ENCODE peak calls at places on chromosomes 16 and 17, in six cellular contexts. A is fibroblast of lung, E is neural progenitor cell, D is IMR-90, V is mammary epithelial cell, T is colonic mucosa. Z is an unnamed sample.

GRCh38 chr17:1298616-1299015 is 19.2 kb downstream of the TRARG1 start:
- DNase-seq in E (peak; percentile 73), D (no peak), T (no peak), V (no peak), A (no peak), Z (peak; percentile 38)

GRCh38 chr17:6172642-6173330 is 102.6 kb downstream of the WSCD1 start:
- DNase-seq in T (no peak), E (peak; percentile 90), A (no peak), V (no peak), D (no peak), Z (no peak)

GRCh38 chr17:80899402-80900268 is 92.0 kb upstream of the CHMP6 start:
- DNase-seq in E (peak; percentile 51), V (peak; percentile 12), D (peak; percentile 16), A (peak; percentile 37), T (no peak), Z (peak; percentile 61)

GRCh38 chr17:6713130-6713917 is at the start of gene SLC13A5:
- DNase-seq in T (no peak), D (no peak), E (peak; percentile 93), V (peak; percentile 11), A (peak; percentile 4), Z (peak; percentile 36)

GRCh38 chr17:69909389-69909788 is 165.6 kb upstream of the KCNJ16 start:
- DNase-seq in D (no peak), V (peak; percentile 32), T (no peak), E (no peak), A (no peak), Z (no peak)

GRCh38 chr17:19242323-19242722 is 5.2 kb downstream of the EPN2 start:
- DNase-seq in A (no peak), D (no peak), T (no peak), E (no peak), V (peak; percentile 51), Z (no peak)

GRCh38 chr17:82639628-82640027 is 8.6 kb downstream of the WDR45B start:
- DNase-seq in E (no peak), A (no peak), V (no peak), D (no peak), T (no peak), Z (no peak)

GRCh38 chr17:18877104-18877503 is 19.2 kb downstream of the PRPSAP2 start:
- DNase-seq in E (no peak), D (peak; percentile 50), A (no peak), V (peak; percentile 43), T (no peak), Z (no peak)

GRCh38 chr17:7429722-7430121 is 1.1 kb downstream of the SPEM3 start:
- DNase-seq in E (no peak), V (no peak), T (no peak), D (no peak), A (no peak), Z (no peak)

GRCh38 chr17:79249945-79250521 is 175.4 kb downstream of the ENGASE start:
- DNase-seq in E (no peak), A (no peak), D (no peak), T (no peak), V (no peak), Z (no peak)

GRCh38 chr16:14566599-14566998 is 63.5 kb downstream of the PARN start:
- DNase-seq in T (no peak), D (no peak), A (no peak), E (no peak), V (no peak), Z (no peak)

GRCh38 chr17:65750166-65750565 is 188.7 kb upstream of the AXIN2 start:
- DNase-seq in T (no peak), A (peak; percentile 15), D (no peak), E (no peak), V (peak; percentile 8), Z (no peak)

GRCh38 chr16:55176901-55177300 is 147.1 kb upstream of the IRX6 start:
- DNase-seq in T (no peak), D (no peak), V (no peak), A (no peak), E (no peak), Z (no peak)

GRCh38 chr17:29617125-29617480 is 5.6 kb downstream of the CORO6 start:
- DNase-seq in D (peak; percentile 38), A (peak; percentile 79), V (no peak), E (peak; percentile 87), T (peak; percentile 92), Z (no peak)

GRCh38 chr16:55039931-55040330 is 109.3 kb downstream of the IRX5 start:
- DNase-seq in T (no peak), E (no peak), A (no peak), V (no peak), D (no peak), Z (no peak)

GRCh38 chr17:7549401-7550055 is 670 bp downstream of the TNFSF12 start:
- DNase-seq in A (no peak), D (no peak), V (no peak), E (no peak), T (peak; percentile 57), Z (no peak)

GRCh38 chr16:20901441-20902112 is 1.0 kb downstream of the LYRM1 start:
- DNase-seq in A (peak; percentile 66), D (peak; percentile 54), T (peak; percentile 65), E (peak; percentile 54), V (peak; percentile 75), Z (peak; percentile 80)

GRCh38 chr17:39612935-39613465 is 5.3 kb upstream of the NEUROD2 start:
- DNase-seq in T (no peak), V (no peak), A (no peak), E (no peak), D (no peak), Z (no peak)

GRCh38 chr16:5504028-5504758 is 406.6 kb upstream of the EEF2KMT start:
- DNase-seq in A (no peak), D (no peak), V (no peak), E (no peak), T (no peak), Z (no peak)

GRCh38 chr16:27208081-27208692 is 4.9 kb downstream of the KDM8 start:
- DNase-seq in V (no peak), E (no peak), T (no peak), A (no peak), D (no peak), Z (no peak)

GRCh38 chr17:69093279-69093789 is 32.6 kb upstream of the ABCA9 start:
- DNase-seq in E (no peak), V (no peak), D (no peak), A (peak; percentile 47), T (no peak), Z (no peak)

GRCh38 chr16:48605518-48606110 is 4.4 kb downstream of the N4BP1 start:
- DNase-seq in V (peak; percentile 50), A (no peak), D (no peak), T (no peak), E (no peak), Z (peak; percentile 52)

GRCh38 chr16:89020068-89020924 is 43.3 kb upstream of the CBFA2T3 start:
- DNase-seq in V (no peak), A (no peak), T (no peak), E (no peak), D (no peak), Z (no peak)

GRCh38 chr16:57238682-57239081 is 6.4 kb upstream of the ARL2BP start:
- DNase-seq in T (no peak), A (no peak), D (no peak), E (no peak), V (no peak), Z (peak; percentile 6)

GRCh38 chr17:41794603-41794975 is 8.1 kb upstream of the JUP start:
- DNase-seq in T (no peak), V (no peak), D (no peak), E (no peak), A (no peak), Z (no peak)

GRCh38 chr17:59837362-59838195 is 55.2 kb downstream of the TUBD1 start:
- DNase-seq in E (peak; percentile 82), T (peak; percentile 86), D (peak; percentile 100), A (peak; percentile 100), V (peak; percentile 100), Z (peak; percentile 99)

GRCh38 chr17:1110844-1111598 is 68.8 kb downstream of the ABR start:
- DNase-seq in T (peak; percentile 83), A (peak; percentile 70), E (no peak), V (peak; percentile 96), D (peak; percentile 91), Z (peak; percentile 85)

GRCh38 chr17:20203761-20204263 is 194.7 kb downstream of the SPECC1 start:
- DNase-seq in T (no peak), E (peak; percentile 31), D (peak; percentile 44), A (no peak), V (no peak), Z (peak; percentile 27)

GRCh38 chr16:66677836-66678235 is 18.7 kb downstream of the CMTM4 start:
- DNase-seq in E (no peak), D (no peak), A (no peak), V (no peak), T (no peak), Z (no peak)

GRCh38 chr16:73050115-73051099 is 2.5 kb upstream of the ZFHX3 start:
- DNase-seq in D (no peak), E (no peak), V (no peak), T (no peak), A (peak; percentile 64), Z (no peak)

GRCh38 chr16:83245061-83245460 is 562.7 kb upstream of the HSBP1 start:
- DNase-seq in D (peak; percentile 36), A (no peak), T (no peak), E (no peak), V (no peak), Z (peak; percentile 26)

GRCh38 chr17:57985675-57985974 is 2.4 kb downstream of the VEZF1 start:
- DNase-seq in V (peak; percentile 82), D (peak; percentile 25), T (no peak), A (peak; percentile 54), E (no peak), Z (peak; percentile 83)

DNA sequence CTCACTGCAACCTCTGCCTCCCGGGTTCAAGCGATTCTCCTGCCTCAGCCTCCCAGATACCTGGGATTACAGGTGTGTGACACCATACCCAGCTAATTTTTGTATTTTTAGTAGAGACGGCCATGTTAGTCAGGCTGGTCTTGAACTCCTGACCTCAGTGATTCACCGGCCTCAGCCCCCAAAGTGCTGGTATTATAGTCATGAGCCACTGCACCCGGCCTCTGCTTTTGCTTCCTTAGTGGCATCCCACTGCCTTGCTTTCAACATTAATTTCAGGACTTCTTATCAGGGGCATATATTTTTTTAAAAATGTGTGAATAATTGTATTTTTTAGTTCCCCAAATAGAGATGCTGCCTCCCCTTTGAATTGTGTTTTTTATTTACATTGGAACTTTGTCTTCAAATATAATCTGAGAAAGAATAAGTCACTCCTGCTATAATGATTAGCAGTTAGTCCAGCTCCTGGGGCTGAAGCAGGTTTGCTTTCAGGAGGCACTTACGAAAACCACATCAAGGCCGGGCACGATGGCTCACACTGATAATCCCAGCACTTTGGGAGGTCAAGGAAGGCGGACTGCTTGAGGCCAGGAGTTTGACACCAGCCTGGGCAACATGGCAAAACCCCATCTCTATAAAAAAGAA is 98.9 kb downstream of the SYCE1L start:
- DNase-seq in T (no peak), E (no peak), V (peak; percentile 24), D (no peak), A (no peak), Z (no peak)
- H3K4me1 ChIP-seq in T (no peaks in the 10 kb centered on the region), E (no peaks in the 10 kb centered on the region), V (peaks cover 20% of the 10 kb centered on the region), D (peaks cover 2% of the 10 kb centered on the region), A (peaks cover 6% of the 10 kb centered on the region), Z (peaks cover 15% of the 10 kb centered on the region)

GRCh38 chr17:77320501-77321256 is 179.9 kb downstream of the SEC14L1 start:
- DNase-seq in E (no peak), T (no peak), D (no peak), A (peak; percentile 21), V (peak; percentile 39), Z (peak; percentile 85)
- H3K9ac ChIP-seq in E (no peak overlapping the region), T (peak overlapping the region; percentile 83), D (peak overlapping the region; percentile 65), A (peak overlapping the region; percentile 80), V (peak overlapping the region; percentile 77), Z (peak overlapping the region; percentile 96)

GRCh38 chr17:50808888-50809287 is 26.5 kb upstream of the WFIKKN2 start:
- DNase-seq in T (no peak), D (no peak), V (no peak), E (no peak), A (no peak), Z (no peak)
- H3K4me1 ChIP-seq in T (no peaks in the 10 kb centered on the region), D (no peaks in the 10 kb centered on the region), V (peaks cover 4% of the 10 kb centered on the region), E (peaks cover under 1% of the 10 kb centered on the region), A (no peaks in the 10 kb centered on the region), Z (no peaks in the 10 kb centered on the region)

GRCh38 chr16:2507052-2507678 is 6.6 kb upstream of the ATP6V0C start:
- DNase-seq in T (no peak), E (no peak), D (no peak), A (no peak), V (no peak), Z (no peak)
- H3K9ac ChIP-seq in T (peak overlapping the region; percentile 40), E (no peak overlapping the region), D (no peak overlapping the region), A (no peak overlapping the region), V (no peak overlapping the region), Z (no peak overlapping the region)